ENCODE peak calls at places on chromosome 21, in four cellular contexts. Q is NCI-H2029 treated with DMSO at 0.1 percent for 48 hours, W is activated gamma-delta T cell, M is sciatic nerve. J is an unnamed sample.

GRCh38 chr21:46060596-46061061 is 37.3 kb upstream of the COL6A2 start:
- DNase-seq in W (no peak), M (peak; percentile 85), Q (no peak), J (peak; percentile 79)

GRCh38 chr21:21731626-21732025 is 733.4 kb downstream of the NCAM2 start:
- DNase-seq in W (no peak), Q (no peak), M (no peak), J (no peak)

GRCh38 chr21:43931454-43931853 is 66.4 kb downstream of the AGPAT3 start:
- DNase-seq in Q (no peak), M (no peak), W (no peak), J (no peak)

GRCh38 chr21:41482321-41482720 is 25.6 kb downstream of the TMPRSS2 start:
- DNase-seq in W (no peak), Q (no peak), M (no peak), J (no peak)

GRCh38 chr21:45088729-45089128 is 14.3 kb downstream of the ADARB1 start:
- DNase-seq in W (no peak), Q (no peak), M (no peak), J (no peak)

GRCh38 chr21:42570841-42571387 is 57.3 kb downstream of the SLC37A1 start:
- DNase-seq in M (peak; percentile 58), Q (no peak), W (no peak), J (no peak)

GRCh38 chr21:33543505-33544129 is 779 bp downstream of the SON start:
- DNase-seq in W (no peak), Q (no peak), M (peak; percentile 89), J (no peak)

GRCh38 chr21:18517905-18518566 is 114.5 kb upstream of the TMPRSS15 start:
- DNase-seq in M (no peak), W (no peak), Q (no peak), J (no peak)

GRCh38 chr21:41861255-41861654 is 17.9 kb downstream of the PRDM15 start:
- DNase-seq in M (no peak), W (no peak), Q (no peak), J (no peak)

GRCh38 chr21:36045993-36046392 is 14.3 kb downstream of the SETD4 start:
- DNase-seq in W (no peak), M (no peak), Q (no peak), J (no peak)

GRCh38 chr21:39132248-39132647 is 51.0 kb downstream of the PSMG1 start:
- DNase-seq in W (no peak), M (no peak), Q (no peak), J (no peak)

J was measured in gastrocnemius medialis.